ENCODE peak calls at places on chromosome 20, in four cellular contexts. One of them, this sample, is unnamed.

GRCh38 chr20:50421356-50422340 is 88.5 kb upstream of the PTPN1 start:
- DNase-seq in WTC11: no peak
- DNase-seq in K562: no peak
- DNase-seq in HepG2: no peak
- DNase-seq in this sample: no peak

GRCh38 chr20:23086931-23087411 is 847 bp upstream of the CD93 start:
- DNase-seq in WTC11: no peak
- DNase-seq in K562: no peak
- DNase-seq in HepG2: no peak
- DNase-seq in this sample: no peak

GRCh38 chr20:59783020-59784010 is 150.1 kb downstream of the SYCP2 start:
- DNase-seq in WTC11: peak
- DNase-seq in K562: peak
- DNase-seq in HepG2: peak
- DNase-seq in this sample: peak

GRCh38 chr20:52268184-52268583 is 76.6 kb upstream of the ZFP64 start:
- DNase-seq in WTC11: no peak
- DNase-seq in K562: no peak
- DNase-seq in HepG2: no peak
- DNase-seq in this sample: no peak

GRCh38 chr20:9025643-9026042 is 43.2 kb upstream of the PLCB4 start:
- DNase-seq in WTC11: no peak
- DNase-seq in K562: no peak
- DNase-seq in HepG2: no peak
- DNase-seq in this sample: peak

GRCh38 chr20:46127396-46128010 is 9.4 kb downstream of the CD40 start:
- DNase-seq in WTC11: no peak
- DNase-seq in K562: no peak
- DNase-seq in HepG2: no peak
- DNase-seq in this sample: no peak

GRCh38 chr20:53445276-53445675 is 148.4 kb downstream of the ZNF217 start:
- DNase-seq in WTC11: no peak
- DNase-seq in K562: no peak
- DNase-seq in HepG2: no peak
- DNase-seq in this sample: no peak

GRCh38 chr20:34907616-34908469 is 31.4 kb downstream of the ACSS2 start:
- DNase-seq in WTC11: no peak
- DNase-seq in K562: no peak
- DNase-seq in HepG2: peak
- DNase-seq in this sample: peak

GRCh38 chr20:2197166-2197565 is 95.5 kb downstream of the STK35 start:
- DNase-seq in WTC11: no peak
- DNase-seq in K562: no peak
- DNase-seq in HepG2: no peak
- DNase-seq in this sample: no peak

GRCh38 chr20:39861381-39861780 is 827.7 kb downstream of the MAFB start:
- DNase-seq in WTC11: no peak
- DNase-seq in K562: no peak
- DNase-seq in HepG2: no peak
- DNase-seq in this sample: no peak

GRCh38 chr20:37416202-37417145 is 70.5 kb downstream of the SRC start:
- DNase-seq in WTC11: no peak
- DNase-seq in K562: no peak
- DNase-seq in HepG2: no peak
- DNase-seq in this sample: no peak

GRCh38 chr20:19723834-19724430 is 34.1 kb upstream of the RIN2 start:
- DNase-seq in WTC11: no peak
- DNase-seq in K562: no peak
- DNase-seq in HepG2: no peak
- DNase-seq in this sample: no peak

GRCh38 chr20:19729672-19730071 is 28.4 kb upstream of the RIN2 start:
- DNase-seq in WTC11: no peak
- DNase-seq in K562: no peak
- DNase-seq in HepG2: no peak
- DNase-seq in this sample: no peak

GRCh38 chr20:19727251-19727847 is 30.7 kb upstream of the RIN2 start:
- DNase-seq in WTC11: no peak
- DNase-seq in K562: no peak
- DNase-seq in HepG2: no peak
- DNase-seq in this sample: no peak

GRCh38 chr20:19730716-19731115 is 27.3 kb upstream of the RIN2 start:
- DNase-seq in WTC11: no peak
- DNase-seq in K562: no peak
- DNase-seq in HepG2: no peak
- DNase-seq in this sample: no peak

GRCh38 chr20:19726126-19726525 is 31.9 kb upstream of the RIN2 start:
- DNase-seq in WTC11: no peak
- DNase-seq in K562: no peak
- DNase-seq in HepG2: no peak
- DNase-seq in this sample: no peak
- TF ChIP-seq NR3C1 in WTC11: no peak
- TF ChIP-seq NR3C1 in K562: no peak
- TF ChIP-seq NR3C1 in HepG2: no peak
- TF ChIP-seq NR3C1 in this sample: no peak

DNA sequence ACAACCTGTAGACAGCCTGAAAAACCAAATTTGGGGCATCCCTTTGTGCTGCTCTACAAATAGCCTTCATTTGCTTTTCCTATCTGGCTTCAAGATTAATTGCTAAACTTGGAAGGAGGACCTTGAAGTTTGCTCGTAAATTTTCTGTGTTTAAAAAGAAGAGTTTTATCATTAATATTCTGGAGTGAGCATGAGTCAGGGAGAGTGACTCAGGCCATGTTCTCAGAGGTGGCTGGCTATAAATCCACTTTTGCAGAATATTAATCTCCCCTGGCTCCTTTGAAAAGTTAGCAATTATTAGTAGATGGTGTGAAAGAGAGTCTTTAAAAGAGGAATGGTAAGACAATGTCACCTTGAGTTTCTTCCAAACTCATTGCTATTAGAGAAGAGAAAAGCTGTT is 91.0 kb downstream of the ANKEF1 start:
- DNase-seq in WTC11: no peak
- DNase-seq in K562: no peak
- DNase-seq in HepG2: no peak
- DNase-seq in this sample: no peak
- TF ChIP-seq NR3C1 in WTC11: no peak
- TF ChIP-seq NR3C1 in K562: no peak
- TF ChIP-seq NR3C1 in HepG2: no peak
- TF ChIP-seq NR3C1 in this sample: no peak

GRCh38 chr20:36179170-36179945 is 24.8 kb downstream of the EPB41L1 start:
- DNase-seq in WTC11: peak
- DNase-seq in K562: no peak
- DNase-seq in HepG2: no peak
- DNase-seq in this sample: no peak
- TF ChIP-seq NR3C1 in WTC11: no peak
- TF ChIP-seq NR3C1 in K562: no peak
- TF ChIP-seq NR3C1 in HepG2: no peak
- TF ChIP-seq NR3C1 in this sample: no peak

GRCh38 chr20:58081842-58082241 is 146.6 kb downstream of the ANKRD60 start:
- DNase-seq in WTC11: no peak
- DNase-seq in K562: no peak
- DNase-seq in HepG2: no peak
- DNase-seq in this sample: no peak
- TF ChIP-seq NR3C1 in WTC11: no peak
- TF ChIP-seq NR3C1 in K562: no peak
- TF ChIP-seq NR3C1 in HepG2: no peak
- TF ChIP-seq NR3C1 in this sample: no peak

DNA sequence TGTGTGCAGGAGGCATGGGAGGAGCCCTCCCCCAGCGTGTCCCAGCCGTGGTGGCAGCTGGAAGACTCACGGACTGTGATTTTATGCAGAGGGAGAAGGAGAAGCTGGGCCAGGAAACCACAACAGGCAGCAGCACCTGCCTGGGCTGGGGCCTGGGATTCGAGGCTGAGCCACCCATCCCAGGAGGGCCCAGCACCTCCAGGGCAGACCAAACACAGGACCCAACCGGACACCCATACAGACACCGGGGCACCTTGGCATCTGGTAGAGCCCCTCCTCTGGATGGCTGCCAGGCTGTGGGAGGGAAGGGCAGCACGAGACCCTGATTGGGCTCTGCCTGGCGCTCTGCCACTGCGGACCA is 41.7 kb upstream of the CHRNA4 start:
- DNase-seq in WTC11: no peak
- DNase-seq in K562: no peak
- DNase-seq in HepG2: no peak
- DNase-seq in this sample: no peak
- TF ChIP-seq NR3C1 in WTC11: no peak
- TF ChIP-seq NR3C1 in K562: no peak
- TF ChIP-seq NR3C1 in HepG2: no peak
- TF ChIP-seq NR3C1 in this sample: no peak

This sample was measured in A549.